ENCODE peak calls at places on chromosome 15, in ten cellular contexts. E is IMR-90; J is HepG2; R is uterus; G is iPS DF 6.9; S is CD4-positive, alpha-beta memory T cell; D is aorta; M is AG04450; T is RWPE1; I is cardiac muscle cell. C is an unnamed sample.

GRCh38 chr15:58115692-58116091 is 22.5 kb upstream of the AQP9 start:
- DNase-seq in G (no peak), S (no peak), T (peak), E (no peak), J (peak), I (no peak), D (no peak), R (no peak), M (no peak), C (peak)

GRCh38 chr15:25596644-25597562 is 158.1 kb upstream of the UBE3A start:
- DNase-seq in T (no peak), S (no peak), G (no peak), J (no peak), R (no peak), D (no peak), M (no peak), E (no peak), I (no peak), C (no peak)

GRCh38 chr15:78726870-78727551 is 84.3 kb downstream of the ADAMTS7 start:
- DNase-seq in G (no peak), M (no peak), D (no peak), E (no peak), S (no peak), R (no peak), T (peak), J (peak), I (peak), C (no peak)

GRCh38 chr15:26790118-26790517 is 17.3 kb upstream of the GABRB3 start:
- DNase-seq in S (no peak), E (no peak), J (no peak), M (no peak), T (no peak), I (no peak), R (no peak), G (no peak), D (no peak), C (no peak)

GRCh38 chr15:52112203-52112750 is 298 bp downstream of the BCL2L10 start:
- DNase-seq in I (peak), M (no peak), D (peak), R (no peak), E (no peak), S (peak), G (no peak), J (no peak), T (no peak), C (no peak)

GRCh38 chr15:25862469-25863066 is 559 bp downstream of the ATP10A start:
- DNase-seq in M (no peak), S (peak), D (peak), I (peak), E (no peak), J (no peak), T (no peak), R (no peak), G (no peak), C (no peak)

GRCh38 chr15:55267401-55268053 is 22.1 kb downstream of the RAB27A start:
- DNase-seq in M (no peak), J (no peak), T (no peak), I (no peak), G (no peak), R (no peak), S (peak), E (peak), D (no peak), C (no peak)

GRCh38 chr15:88997531-88997930 is 84.4 kb upstream of the MFGE8 start:
- DNase-seq in G (no peak), T (no peak), E (no peak), J (no peak), S (no peak), M (no peak), I (no peak), R (no peak), D (no peak), C (no peak)

GRCh38 chr15:74545776-74546656 is 5.0 kb downstream of the ARID3B start:
- DNase-seq in R (peak), I (peak), S (peak), E (peak), T (peak), D (peak), M (peak), G (no peak), J (peak), C (peak)

GRCh38 chr15:74958320-74958907 is 1.8 kb upstream of the RPP25 start:
- DNase-seq in I (peak), S (no peak), M (no peak), R (peak), D (peak), J (peak), G (no peak), T (no peak), E (no peak), C (no peak)

GRCh38 chr15:53473886-53474285 is 285.6 kb downstream of the WDR72 start:
- DNase-seq in I (no peak), G (no peak), T (no peak), D (no peak), S (no peak), J (no peak), E (no peak), M (no peak), R (no peak), C (no peak)

GRCh38 chr15:78810377-78811123 is 714 bp downstream of the ADAMTS7 start:
- DNase-seq in E (peak), J (no peak), R (peak), M (no peak), I (peak), G (no peak), D (peak), T (peak), S (no peak), C (no peak)

GRCh38 chr15:76439542-76439941 is 103.0 kb downstream of the ISL2 start:
- DNase-seq in G (peak), R (no peak), E (no peak), J (no peak), I (no peak), T (no peak), M (no peak), S (no peak), D (no peak), C (no peak)

GRCh38 chr15:58241872-58242271 is 103.7 kb downstream of the AQP9 start:
- DNase-seq in S (no peak), E (no peak), G (no peak), M (no peak), T (no peak), R (no peak), J (no peak), I (peak), D (no peak), C (no peak)

GRCh38 chr15:86935841-86936240 is 856.2 kb downstream of the AGBL1 start:
- DNase-seq in D (no peak), T (no peak), E (no peak), I (no peak), S (no peak), M (no peak), J (no peak), R (no peak), G (no peak), C (no peak)

GRCh38 chr15:58147151-58147550 is 9.0 kb downstream of the AQP9 start:
- DNase-seq in S (no peak), D (no peak), M (no peak), J (no peak), R (no peak), E (no peak), I (no peak), T (no peak), G (no peak), C (no peak)

GRCh38 chr15:27704939-27705514 is 394.1 kb downstream of the OCA2 start:
- DNase-seq in R (no peak), S (no peak), M (no peak), E (no peak), T (no peak), D (no peak), J (no peak), I (no peak), G (no peak), C (no peak)

GRCh38 chr15:90565866-90566265 is 36.1 kb downstream of the CRTC3 start:
- DNase-seq in E (no peak), G (no peak), I (no peak), T (no peak), M (no peak), R (no peak), J (no peak), S (no peak), D (no peak), C (no peak)

GRCh38 chr15:64149424-64150235 is 1.9 kb upstream of the SNX22 start:
- DNase-seq in S (no peak), T (no peak), D (no peak), R (no peak), M (no peak), I (no peak), J (no peak), G (no peak), E (no peak), C (no peak)

GRCh38 chr15:65940618-65940909 is 71.3 kb downstream of the RAB11A start:
- DNase-seq in M (no peak), I (no peak), G (no peak), T (peak), S (no peak), D (no peak), R (no peak), E (peak), J (no peak), C (no peak)

GRCh38 chr15:27223166-27223565 is 252.2 kb downstream of the GABRG3 start:
- DNase-seq in I (no peak), R (no peak), E (no peak), S (no peak), T (no peak), J (no peak), M (no peak), D (no peak), G (no peak), C (no peak)

GRCh38 chr15:43934480-43934879 is 107.7 kb downstream of the WDR76 start:
- DNase-seq in R (no peak), T (no peak), D (no peak), M (no peak), S (no peak), G (no peak), I (no peak), J (no peak), E (peak), C (no peak)

GRCh38 chr15:43930556-43930955 is 103.8 kb downstream of the WDR76 start:
- DNase-seq in R (no peak), T (no peak), I (peak), S (no peak), M (no peak), G (no peak), D (no peak), J (no peak), E (no peak), C (no peak)

GRCh38 chr15:43932036-43932435 is 105.2 kb downstream of the WDR76 start:
- DNase-seq in J (no peak), S (no peak), M (no peak), D (no peak), G (no peak), I (no peak), T (no peak), E (no peak), R (no peak), C (no peak)

GRCh38 chr15:43930079-43930478 is 103.3 kb downstream of the WDR76 start:
- DNase-seq in E (peak), T (no peak), I (peak), M (no peak), D (no peak), J (no peak), S (no peak), R (no peak), G (peak), C (no peak)

DNA sequence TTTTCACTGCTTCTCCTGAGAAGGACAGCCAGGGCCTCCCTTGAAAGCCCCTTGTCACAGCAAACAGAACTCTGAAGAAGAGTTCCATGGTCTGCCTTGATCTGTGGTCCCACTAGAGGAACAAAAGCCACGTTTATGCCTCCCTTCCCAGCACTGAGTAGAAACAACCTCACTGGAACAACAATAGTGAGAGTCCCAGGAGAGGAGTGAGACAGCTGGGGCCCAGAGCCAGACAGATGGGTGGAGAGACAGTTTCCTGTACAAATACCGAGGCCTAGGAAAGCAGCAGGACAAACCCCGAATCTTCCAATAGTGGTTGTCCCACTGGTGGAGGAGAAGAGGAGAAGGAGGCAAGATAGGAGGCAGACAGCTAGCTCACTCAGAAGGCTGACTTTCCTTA is 106.1 kb downstream of the WDR76 start:
- DNase-seq in R (no peak), D (no peak), S (no peak), M (no peak), G (no peak), E (no peak), I (no peak), T (no peak), J (no peak), C (no peak)
- H3K27ac ChIP-seq in R (no peak), D (no peak), S (no peak), M (no peak), G (no peak), E (no peak), I (no peak), T (no peak), J (no peak), C (no peak)

GRCh38 chr15:62758126-62758951 is 284.2 kb upstream of the TPM1 start:
- DNase-seq in J (peak), T (peak), G (no peak), S (no peak), E (peak), M (no peak), I (peak), D (no peak), R (peak), C (no peak)
- H3K27ac ChIP-seq in J (peak), T (peak), G (no peak), S (no peak), E (peak), M (peak), I (no peak), D (peak), R (peak), C (peak)

GRCh38 chr15:41231536-41231935 is 468 bp downstream of the CHP1 start:
- DNase-seq in E (no peak), D (no peak), J (no peak), I (no peak), S (no peak), T (no peak), G (no peak), M (no peak), R (no peak), C (no peak)
- H3K27ac ChIP-seq in E (peak), D (peak), J (peak), I (peak), S (peak), T (peak), G (no peak), M (peak), R (peak), C (peak)

GRCh38 chr15:38254065-38254883 is 1.6 kb downstream of the SPRED1 start:
- DNase-seq in M (no peak), G (no peak), E (peak), D (no peak), J (peak), S (peak), R (peak), I (peak), T (peak), C (no peak)
- H3K27ac ChIP-seq in M (no peak), G (no peak), E (peak), D (peak), J (peak), S (no peak), R (peak), I (peak), T (no peak), C (peak)